ENCODE peak calls at places on chromosome 5, in eight cellular contexts. R is PC-9, J is tibial nerve, M is body of pancreas, E is IMR-90, H is LNCaP clone FGC, Z is AG04450, Q is HCT116. D is an unnamed sample.

GRCh38 chr5:79924936-79925893 is 65.8 kb downstream of the MTX3 start:
- DNase-seq in R (no peak), J (no peak), M (no peak), E (peak), H (no peak), Z (no peak), Q (no peak), D (peak)

GRCh38 chr5:131589510-131590348 is 45.3 kb downstream of the RAPGEF6 start:
- DNase-seq in R (no peak), J (no peak), M (no peak), E (peak), H (peak), Z (peak), Q (peak), D (peak)

GRCh38 chr5:148206620-148207019 is 3.8 kb downstream of the SPINK6 start:
- DNase-seq in R (no peak), J (no peak), M (no peak), E (no peak), H (no peak), Z (no peak), Q (no peak), D (no peak)

GRCh38 chr5:147534172-147534951 is 24.5 kb upstream of the DPYSL3 start:
- DNase-seq in R (no peak), J (no peak), M (no peak), E (peak), H (no peak), Z (no peak), Q (no peak), D (peak)

GRCh38 chr5:172820046-172820767 is 13.8 kb upstream of the ERGIC1 start:
- DNase-seq in R (no peak), J (no peak), M (peak), E (peak), H (no peak), Z (no peak), Q (peak), D (peak)

GRCh38 chr5:128358826-128359225 is 179.2 kb downstream of the FBN2 start:
- DNase-seq in R (no peak), J (no peak), M (no peak), E (peak), H (no peak), Z (no peak), Q (no peak), D (peak)

GRCh38 chr5:30768061-30768460 is 425.4 kb upstream of the CDH6 start:
- DNase-seq in R (no peak), J (no peak), M (no peak), E (peak), H (no peak), Z (no peak), Q (no peak), D (no peak)

GRCh38 chr5:142053434-142054253 is 40.8 kb upstream of the GNPDA1 start:
- DNase-seq in R (peak), J (peak), M (peak), E (peak), H (no peak), Z (no peak), Q (peak), D (peak)

GRCh38 chr5:151155777-151156731 is 1.5 kb downstream of the ANXA6 start:
- DNase-seq in R (no peak), J (no peak), M (peak), E (peak), H (no peak), Z (no peak), Q (no peak), D (peak)

GRCh38 chr5:147223951-147224791 is 10.7 kb upstream of the STK32A start:
- DNase-seq in R (no peak), J (peak), M (peak), E (peak), H (no peak), Z (no peak), Q (peak), D (peak)

GRCh38 chr5:136081192-136081591 is 51.5 kb upstream of the SMAD5 start:
- DNase-seq in R (peak), J (no peak), M (no peak), E (no peak), H (no peak), Z (no peak), Q (no peak), D (no peak)

GRCh38 chr5:136082390-136083193 is 50.1 kb upstream of the SMAD5 start:
- DNase-seq in R (peak), J (peak), M (peak), E (peak), H (peak), Z (peak), Q (peak), D (peak)

GRCh38 chr5:136079195-136079985 is 50.6 kb downstream of the TGFBI start:
- DNase-seq in R (no peak), J (no peak), M (no peak), E (no peak), H (no peak), Z (no peak), Q (no peak), D (no peak)

GRCh38 chr5:136080483-136081180 is 51.8 kb downstream of the TGFBI start:
- DNase-seq in R (peak), J (peak), M (peak), E (peak), H (no peak), Z (peak), Q (peak), D (peak)

DNA sequence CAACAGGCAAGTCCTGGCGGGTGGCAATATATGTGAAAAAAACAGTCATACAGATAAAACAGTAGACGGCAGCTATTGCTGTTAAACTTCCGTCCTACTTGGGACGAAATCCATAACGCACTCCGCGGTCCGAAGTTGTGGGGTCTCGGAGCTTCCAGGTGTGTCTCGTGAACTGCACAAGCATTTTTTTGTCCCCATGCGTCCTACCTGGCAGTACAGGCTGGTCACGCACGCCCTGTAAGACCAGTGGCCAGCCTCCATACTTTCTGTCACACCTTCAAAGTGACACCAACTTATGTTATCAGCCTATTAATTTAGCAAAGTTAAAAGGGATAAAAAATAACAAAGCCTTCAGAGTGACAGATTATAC is 51.3 kb downstream of the TGFBI start:
- DNase-seq in R (no peak), J (no peak), M (no peak), E (no peak), H (no peak), Z (no peak), Q (no peak), D (no peak)
- H3K4me3 ChIP-seq in R (peak), J (peak), M (no peak), E (peak), H (no peak), Z (peak), Q (no peak), D (peak)

GRCh38 chr5:133260715-133261114 is 208.9 kb downstream of the HSPA4 start:
- DNase-seq in R (no peak), J (no peak), M (no peak), E (no peak), H (no peak), Z (no peak), Q (no peak), D (no peak)

GRCh38 chr5:133259199-133259997 is 207.6 kb downstream of the HSPA4 start:
- DNase-seq in R (no peak), J (no peak), M (no peak), E (no peak), H (no peak), Z (no peak), Q (no peak), D (no peak)

GRCh38 chr5:133265257-133265656 is 213.4 kb downstream of the HSPA4 start:
- DNase-seq in R (no peak), J (no peak), M (no peak), E (no peak), H (no peak), Z (no peak), Q (no peak), D (no peak)

GRCh38 chr5:133265720-133266575 is 214.1 kb downstream of the HSPA4 start:
- DNase-seq in R (no peak), J (no peak), M (no peak), E (no peak), H (no peak), Z (no peak), Q (no peak), D (no peak)

GRCh38 chr5:133261993-133262392 is 210.2 kb downstream of the HSPA4 start:
- DNase-seq in R (no peak), J (no peak), M (peak), E (no peak), H (no peak), Z (no peak), Q (no peak), D (no peak)
- TF ChIP-seq CTCF in R (no peak), J (no peak), M (peak), E (no peak), H (no peak), Z (no peak), Q (no peak), D (no peak)

GRCh38 chr5:93342563-93343061 is 238.4 kb downstream of the NR2F1-AS1 start:
- DNase-seq in R (no peak), J (no peak), M (no peak), E (no peak), H (no peak), Z (no peak), Q (no peak), D (no peak)
- H3K4me3 ChIP-seq in R (no peak), J (no peak), M (no peak), E (no peak), H (no peak), Z (no peak), Q (no peak), D (no peak)

GRCh38 chr5:11252523-11252922 is 491.5 kb upstream of the DAP start:
- DNase-seq in R (no peak), J (no peak), M (no peak), E (no peak), H (no peak), Z (no peak), Q (no peak), D (no peak)

GRCh38 chr5:11251242-11251641 is 490.2 kb upstream of the DAP start:
- DNase-seq in R (peak), J (no peak), M (no peak), E (peak), H (peak), Z (no peak), Q (no peak), D (peak)

GRCh38 chr5:11248958-11249357 is 487.9 kb upstream of the DAP start:
- DNase-seq in R (no peak), J (no peak), M (no peak), E (no peak), H (no peak), Z (no peak), Q (no peak), D (no peak)

DNA sequence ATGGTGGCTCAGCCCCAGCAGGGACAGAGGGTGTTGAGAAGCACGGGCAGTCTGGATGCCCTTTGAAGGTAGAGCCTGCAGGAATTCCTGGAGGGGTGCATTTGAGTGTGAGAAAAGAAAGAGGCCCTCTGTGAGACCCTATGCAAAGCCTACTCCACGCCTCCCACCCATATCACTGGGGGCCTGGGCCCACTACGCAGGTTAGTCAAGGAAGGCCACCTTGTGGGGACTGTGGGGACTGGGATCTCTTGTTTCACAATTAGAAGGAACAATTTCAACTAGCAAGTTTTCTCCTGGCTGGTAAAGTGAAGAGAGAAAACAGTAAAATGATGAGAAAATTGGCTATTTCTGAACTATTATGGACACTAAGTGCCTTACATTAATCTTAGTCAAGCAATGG is 486.2 kb upstream of the DAP start:
- DNase-seq in R (no peak), J (no peak), M (no peak), E (no peak), H (no peak), Z (no peak), Q (no peak), D (no peak)
- TF ChIP-seq CTCF in R (peak), J (no peak), M (no peak), E (no peak), H (no peak), Z (no peak), Q (peak), D (no peak)

GRCh38 chr5:174688441-174689354 is 35.7 kb upstream of the MSX2 start:
- DNase-seq in R (no peak), J (no peak), M (no peak), E (no peak), H (no peak), Z (no peak), Q (no peak), D (no peak)
- H3K4me3 ChIP-seq in R (no peak), J (no peak), M (no peak), E (no peak), H (no peak), Z (no peak), Q (peak), D (no peak)

GRCh38 chr5:52948418-52949076 is 40.6 kb upstream of the ITGA2 start:
- DNase-seq in R (peak), J (peak), M (peak), E (peak), H (peak), Z (peak), Q (peak), D (peak)
- TF ChIP-seq CTCF in R (peak), J (peak), M (peak), E (peak), H (peak), Z (peak), Q (peak), D (peak)

GRCh38 chr5:14407051-14407450 is 174.5 kb upstream of the OTULINL start:
- DNase-seq in R (no peak), J (no peak), M (no peak), E (no peak), H (no peak), Z (no peak), Q (no peak), D (peak)

GRCh38 chr5:14413331-14413750 is 168.3 kb upstream of the OTULINL start:
- DNase-seq in R (no peak), J (no peak), M (no peak), E (peak), H (no peak), Z (no peak), Q (no peak), D (peak)

GRCh38 chr5:14410942-14411258 is 170.7 kb upstream of the OTULINL start:
- DNase-seq in R (no peak), J (no peak), M (no peak), E (no peak), H (no peak), Z (no peak), Q (no peak), D (no peak)

GRCh38 chr5:14407746-14408175 is 173.8 kb upstream of the OTULINL start:
- DNase-seq in R (no peak), J (peak), M (no peak), E (no peak), H (no peak), Z (no peak), Q (no peak), D (peak)

GRCh38 chr5:14410068-14410941 is 171.3 kb upstream of the OTULINL start:
- DNase-seq in R (no peak), J (no peak), M (no peak), E (no peak), H (no peak), Z (no peak), Q (no peak), D (peak)
- H3K4me3 ChIP-seq in R (no peak), J (no peak), M (no peak), E (no peak), H (no peak), Z (no peak), Q (no peak), D (no peak)

DNA sequence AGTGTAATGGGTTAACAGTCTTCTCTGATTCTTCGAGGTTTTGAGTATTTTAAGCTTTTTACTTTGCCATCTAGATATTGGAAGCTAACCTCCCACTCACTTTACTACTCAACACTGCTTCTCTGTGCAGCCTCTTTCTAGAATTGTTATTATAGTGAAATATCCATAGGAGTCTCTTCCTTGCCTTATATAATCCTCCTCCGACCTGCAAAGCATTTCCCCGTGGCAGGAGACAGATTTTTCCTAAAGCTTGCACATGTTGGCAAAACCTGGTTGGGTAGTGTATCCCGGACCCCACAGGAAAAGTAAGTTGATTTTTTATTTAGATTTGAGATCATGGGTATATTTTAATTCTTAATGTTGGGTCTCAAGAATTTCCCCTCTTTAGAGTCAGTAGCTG is 249.1 kb downstream of the CD180 start:
- DNase-seq in R (no peak), J (no peak), M (no peak), E (no peak), H (no peak), Z (no peak), Q (no peak), D (no peak)
- TF ChIP-seq CTCF in R (no peak), J (no peak), M (no peak), E (no peak), H (no peak), Z (no peak), Q (no peak), D (no peak)

D was measured in fibroblast of mammary gland.